ENCODE peak calls at places on chromosome 4, in five cellular contexts. B is K562, D is GM23338, J is hepatocyte, T is astrocyte. H is an unnamed sample.

GRCh38 chr4:88757776-88758175 is 60.1 kb upstream of the NAP1L5 start:
- DNase-seq in B (no peak), D (no peak), J (no peak), T (no peak), H (no peak)

GRCh38 chr4:88040707-88041106 is 33.3 kb downstream of the PKD2 start:
- DNase-seq in B (no peak), D (no peak), J (no peak), T (no peak), H (no peak)

GRCh38 chr4:100367451-100367850 is 150.4 kb downstream of the EMCN start:
- DNase-seq in B (no peak), D (no peak), J (no peak), T (no peak), H (no peak)

GRCh38 chr4:163542275-163542674 is 47.8 kb downstream of the TMA16 start:
- DNase-seq in B (no peak), D (no peak), J (no peak), T (peak), H (peak)

GRCh38 chr4:42122237-42122636 is 30.2 kb downstream of the BEND4 start:
- DNase-seq in B (no peak), D (no peak), J (no peak), T (no peak), H (no peak)

GRCh38 chr4:84753318-84753972 is 170.5 kb downstream of the CDS1 start:
- DNase-seq in B (no peak), D (no peak), J (no peak), T (no peak), H (no peak)

GRCh38 chr4:145179201-145179860 is 1.1 kb downstream of the OTUD4 start:
- DNase-seq in B (peak), D (peak), J (peak), T (peak), H (peak)

GRCh38 chr4:180084561-180084960 is 2158.6 kb upstream of the TENM3 start:
- DNase-seq in B (no peak), D (no peak), J (no peak), T (peak), H (no peak)

GRCh38 chr4:145982791-145983190 is 44.2 kb upstream of the ZNF827 start:
- DNase-seq in B (no peak), D (no peak), J (no peak), T (no peak), H (no peak)

GRCh38 chr4:83174844-83175414 is 60.4 kb upstream of the PLAC8 start:
- DNase-seq in B (no peak), D (no peak), J (no peak), T (no peak), H (no peak)

GRCh38 chr4:88975925-88976511 is 81.0 kb downstream of the FAM13A start:
- DNase-seq in B (no peak), D (no peak), J (no peak), T (no peak), H (no peak)

GRCh38 chr4:5051692-5052423 is 578 bp downstream of the STK32B start:
- DNase-seq in B (no peak), D (peak), J (no peak), T (peak), H (peak)

GRCh38 chr4:24394041-24394440 is 190.3 kb downstream of the DHX15 start:
- DNase-seq in B (no peak), D (peak), J (no peak), T (peak), H (no peak)

GRCh38 chr4:142091691-142092182 is 455.4 kb downstream of the IL15 start:
- DNase-seq in B (no peak), D (no peak), J (no peak), T (peak), H (peak)

GRCh38 chr4:41204400-41204978 is 9.9 kb downstream of the APBB2 start:
- DNase-seq in B (no peak), D (no peak), J (no peak), T (peak), H (peak)

GRCh38 chr4:183200453-183200852 is 101.4 kb downstream of the WWC2 start:
- DNase-seq in B (no peak), D (no peak), J (no peak), T (peak), H (peak)

GRCh38 chr4:147916351-147916750 is 184.5 kb downstream of the ARHGAP10 start:
- DNase-seq in B (no peak), D (no peak), J (no peak), T (peak), H (no peak)

GRCh38 chr4:6658635-6659075 is 18.2 kb downstream of the MRFAP1 start:
- DNase-seq in B (no peak), D (peak), J (peak), T (no peak), H (peak)
- TF ChIP-seq EZH2 in B (no peak), D (no peak), J (no peak), T (no peak), H (no peak)

GRCh38 chr4:12595489-12595888 is 888.7 kb downstream of the RAB28 start:
- DNase-seq in B (no peak), D (no peak), J (no peak), T (no peak), H (no peak)

DNA sequence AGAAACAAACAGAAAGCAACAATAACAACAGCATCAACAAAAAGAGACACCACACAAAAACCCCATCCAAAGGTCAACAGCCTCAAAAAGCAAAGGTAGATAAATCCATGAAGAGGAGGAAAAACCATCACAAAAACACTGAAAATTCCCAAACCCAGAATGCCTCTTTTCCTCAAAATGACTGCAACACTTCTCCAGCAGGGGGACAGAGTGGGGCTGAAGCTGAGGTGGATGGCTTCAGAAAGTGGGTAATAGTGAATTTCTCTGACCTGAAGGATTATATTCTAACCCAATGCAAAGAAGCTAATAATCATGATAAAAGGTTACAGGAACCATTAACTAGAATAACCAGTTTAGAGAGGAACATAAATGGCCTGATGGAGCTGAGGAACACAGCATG is 888.2 kb downstream of the RAB28 start:
- DNase-seq in B (no peak), D (peak), J (no peak), T (no peak), H (no peak)
- H2AFZ ChIP-seq in B (no peak), D (peak), J (no peak), T (no peak), H (no peak)

DNA sequence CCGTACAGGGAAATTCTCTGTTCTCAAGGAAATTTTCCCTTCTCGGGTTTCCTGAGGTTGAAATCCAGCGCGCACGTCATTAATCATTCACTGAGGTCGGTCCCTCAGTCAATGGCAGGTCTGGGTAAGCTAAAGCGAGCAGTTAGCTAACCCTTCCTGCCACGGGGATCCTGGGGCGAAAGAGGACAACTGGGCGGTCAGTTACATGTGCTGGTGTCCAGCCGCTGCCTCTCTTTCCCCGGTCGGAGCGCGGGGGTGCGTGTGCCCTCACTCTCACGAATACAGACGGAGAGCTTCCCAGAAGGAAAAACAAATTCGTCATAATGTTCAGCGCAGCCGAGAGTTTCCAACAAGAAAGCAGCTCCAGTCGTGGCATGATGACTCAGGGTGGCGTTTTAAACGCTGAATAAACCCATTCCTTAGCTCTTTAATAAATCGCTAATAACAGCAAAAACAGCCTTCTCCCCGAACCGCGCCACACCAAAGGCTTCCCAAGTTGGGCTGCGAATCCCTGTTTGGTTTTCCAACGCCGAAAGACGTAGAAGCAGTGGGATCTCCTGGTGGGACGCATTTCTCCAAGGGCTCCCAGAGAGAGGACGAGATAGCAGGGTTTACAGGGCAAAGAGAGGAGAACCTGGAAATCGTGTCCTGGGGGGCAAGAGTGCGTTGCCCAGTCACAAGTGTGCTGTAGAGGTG is 745 bp upstream of the FGF5 start:
- DNase-seq in B (peak), D (peak), J (peak), T (peak), H (peak)
- TF ChIP-seq EZH2 in B (no peak), D (peak), J (no peak), T (no peak), H (no peak)

GRCh38 chr4:64899563-64899962 is 490.3 kb upstream of the TECRL start:
- DNase-seq in B (no peak), D (no peak), J (no peak), T (peak), H (no peak)
- H2AFZ ChIP-seq in B (no peak), D (no peak), J (no peak), T (no peak), H (no peak)

H was measured in mammary epithelial cell.